ENCODE peak calls at places on chromosomes 16 and 17, in ten cellular contexts. I, S, G, O, Q, X, T, D, F and A are unnamed samples.

GRCh38 chr16:20899503-20900298 is 457 bp downstream of the DCUN1D3 start:
- DNase-seq in X (no peak), I (peak; percentile 40), F (no peak), Q (peak; percentile 78), G (peak; percentile 60), S (peak; percentile 36), T (no peak), D (no peak), O (no peak), A (no peak)

GRCh38 chr17:38897176-38897575 is 27.3 kb downstream of the LASP1 start:
- DNase-seq in G (no peak), I (peak; percentile 31), X (no peak), S (no peak), T (peak; percentile 25), F (no peak), O (peak; percentile 85), Q (peak; percentile 90), D (peak; percentile 72), A (peak; percentile 28)

GRCh38 chr17:6713130-6713917 is at the start of gene SLC13A5:
- DNase-seq in I (no peak), S (peak; percentile 80), F (no peak), O (no peak), Q (peak; percentile 96), D (no peak), G (peak; percentile 47), X (peak; percentile 32), T (no peak), A (no peak)

GRCh38 chr16:27238591-27238990 is 30.0 kb downstream of the NSMCE1 start:
- DNase-seq in S (no peak), O (no peak), F (no peak), D (no peak), X (no peak), T (no peak), I (no peak), G (no peak), Q (peak; percentile 23), A (no peak)

GRCh38 chr16:13136896-13137295 is 235.5 kb downstream of the SHISA9 start:
- DNase-seq in T (no peak), S (no peak), G (no peak), F (no peak), D (no peak), I (no peak), X (no peak), Q (no peak), O (no peak), A (no peak)

GRCh38 chr17:29581583-29582253 is 7.7 kb downstream of the GIT1 start:
- DNase-seq in G (no peak), F (peak; percentile 60), S (no peak), O (peak; percentile 17), X (no peak), T (no peak), D (no peak), Q (peak; percentile 42), I (no peak), A (no peak)

GRCh38 chr16:69166221-69166833 is 20.6 kb upstream of the SNTB2 start:
- DNase-seq in I (no peak), S (no peak), O (no peak), X (peak; percentile 7), F (no peak), Q (no peak), D (no peak), T (no peak), G (no peak), A (peak; percentile 82)

GRCh38 chr16:46772463-46772862 is 24.3 kb upstream of the MYLK3 start:
- DNase-seq in Q (no peak), T (no peak), I (no peak), X (no peak), O (no peak), G (no peak), D (no peak), S (no peak), F (no peak), A (no peak)

GRCh38 chr17:8397636-8398035 is at the start of gene RNF222:
- DNase-seq in F (no peak), G (no peak), O (no peak), D (no peak), T (no peak), X (no peak), S (no peak), I (no peak), Q (no peak), A (no peak)

GRCh38 chr16:14436410-14436955 is 193.6 kb downstream of the PARN start:
- DNase-seq in X (no peak), T (no peak), F (no peak), I (no peak), Q (no peak), O (peak; percentile 92), S (no peak), G (no peak), D (no peak), A (no peak)

GRCh38 chr17:64641499-64641898 is 20.6 kb downstream of the SMURF2 start:
- DNase-seq in S (peak; percentile 53), D (no peak), F (no peak), O (no peak), I (peak; percentile 41), X (no peak), Q (no peak), T (peak; percentile 47), G (peak; percentile 28), A (peak; percentile 91)

GRCh38 chr16:47278571-47278970 is 134.8 kb upstream of the NETO2 start:
- DNase-seq in G (no peak), D (no peak), O (no peak), X (no peak), I (no peak), Q (no peak), S (no peak), T (no peak), F (no peak), A (no peak)

GRCh38 chr17:30000001-30000754 is 58.7 kb downstream of the EFCAB5 start:
- DNase-seq in T (no peak), I (no peak), Q (no peak), F (no peak), G (peak; percentile 11), X (no peak), D (no peak), O (no peak), S (peak; percentile 27), A (no peak)

GRCh38 chr16:54176376-54176901 is 110.1 kb downstream of the IRX3 start:
- DNase-seq in Q (peak; percentile 94), T (no peak), X (no peak), I (peak; percentile 64), S (no peak), F (no peak), D (no peak), O (no peak), G (peak; percentile 70), A (no peak)

GRCh38 chr17:70119961-70120360 is 44.9 kb downstream of the KCNJ16 start:
- DNase-seq in Q (no peak), D (no peak), O (no peak), F (no peak), X (no peak), T (no peak), G (no peak), S (no peak), I (no peak), A (no peak)

DNA sequence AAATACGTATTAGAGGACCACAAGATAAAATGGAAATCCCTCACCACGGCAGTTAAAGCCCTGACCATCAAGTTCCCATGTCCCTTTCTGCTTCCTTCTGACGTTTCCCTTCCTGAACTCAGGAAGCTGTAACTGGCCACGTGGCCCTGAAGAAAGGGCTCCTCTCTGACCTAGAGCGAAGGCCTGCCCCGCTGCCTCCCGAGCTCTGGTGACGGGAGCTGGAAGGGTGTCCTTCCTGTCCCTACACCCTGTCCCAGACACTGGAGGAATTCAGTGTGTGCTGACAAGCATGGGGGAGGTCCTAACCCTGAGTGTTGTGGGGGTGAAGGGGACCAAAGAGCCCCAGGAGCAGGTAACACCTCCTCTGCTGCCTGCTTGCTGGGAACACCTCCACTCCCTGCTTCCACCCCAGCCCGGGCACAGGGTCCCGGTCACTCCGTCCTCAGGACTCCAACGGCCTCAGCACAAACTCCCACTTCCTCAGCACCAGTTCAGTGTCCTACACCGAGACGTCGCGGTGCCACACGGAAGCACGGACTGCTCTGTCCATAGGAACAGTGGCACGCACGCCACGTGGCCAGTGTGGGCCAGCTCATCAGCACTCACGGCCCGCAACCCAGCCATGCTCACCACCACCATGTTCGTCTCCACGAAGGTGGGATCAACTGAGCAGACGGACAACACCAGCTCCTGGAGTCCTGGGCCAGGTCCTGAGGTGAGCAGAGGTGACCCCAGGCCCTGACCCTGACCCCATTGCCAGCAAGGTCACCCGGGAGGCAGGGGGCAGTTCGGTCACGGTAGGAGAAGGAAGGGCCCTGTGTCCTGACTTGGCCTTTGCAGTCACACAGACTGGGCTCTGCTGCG is 16.9 kb downstream of the TMEM235 start:
- DNase-seq in Q (no peak), O (no peak), X (no peak), T (no peak), D (no peak), I (no peak), F (no peak), G (no peak), S (no peak), A (no peak)
- TF ChIP-seq POLR2A in Q (no peak), O (peak; percentile 53), X (no peak), T (no peak), D (no peak), I (no peak), F (no peak), G (no peak), S (no peak), A (no peak)

DNA sequence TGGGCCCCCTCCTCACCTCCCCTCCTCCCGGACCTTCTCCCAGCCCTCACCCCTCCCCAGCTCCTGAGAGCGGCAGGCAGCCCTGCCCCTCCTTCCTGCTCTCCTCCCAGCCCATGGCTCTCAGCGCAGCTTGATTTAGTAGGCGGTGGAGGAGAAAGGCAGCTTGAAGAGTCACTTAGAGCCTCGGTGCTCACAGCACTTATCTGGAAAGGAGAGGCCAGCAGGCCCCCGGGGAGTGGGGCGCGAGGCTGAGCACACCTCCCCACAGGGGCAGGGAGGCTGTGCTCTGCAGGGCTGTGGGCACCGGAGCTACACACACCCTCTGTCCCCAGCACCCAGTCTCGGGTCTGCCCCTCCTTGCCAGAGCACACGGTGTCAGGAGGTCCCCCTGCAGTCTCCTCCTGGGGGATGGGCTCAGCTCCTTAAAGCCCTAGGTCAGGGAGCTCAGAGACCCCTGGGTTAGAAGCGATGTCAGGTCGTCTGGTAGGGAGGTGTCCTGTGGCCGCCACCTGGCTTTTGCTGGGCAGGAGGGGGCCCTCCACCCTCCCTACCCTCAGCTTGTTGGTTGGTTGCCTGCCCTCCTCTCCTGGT is 151.2 kb upstream of the GSE1 start:
- DNase-seq in T (peak; percentile 90), D (no peak), S (no peak), F (no peak), G (peak; percentile 53), I (no peak), O (no peak), Q (no peak), X (peak; percentile 75), A (peak; percentile 50)
- TF ChIP-seq POLR2A in T (peak; percentile 72), D (no peak), S (no peak), F (no peak), G (no peak), I (no peak), O (no peak), Q (no peak), X (no peak), A (no peak)

GRCh38 chr16:72349719-72350118 is 177.8 kb upstream of the PMFBP1 start:
- DNase-seq in I (no peak), S (no peak), Q (no peak), X (no peak), D (no peak), T (no peak), O (no peak), G (no peak), F (no peak), A (no peak)
- TF ChIP-seq POLR2A in I (no peak), S (no peak), Q (no peak), X (no peak), D (no peak), T (no peak), O (no peak), G (no peak), F (no peak), A (no peak)

GRCh38 chr16:23556881-23557778 is at the start of the genes EARS2 and UBFD1:
- DNase-seq in T (peak; percentile 99), I (peak; percentile 99), X (peak; percentile 100), F (peak; percentile 96), O (peak; percentile 99), Q (peak; percentile 100), D (peak; percentile 96), S (peak; percentile 98), G (peak; percentile 98), A (peak; percentile 98)
- TF ChIP-seq POLR2A in T (peak; percentile 61), I (peak; percentile 73), X (peak; percentile 67), F (no peak), O (peak; percentile 84), Q (peak; percentile 69), D (peak; percentile 37), S (peak; percentile 57), G (peak; percentile 51), A (peak; percentile 94)